ENCODE peak calls at places on chromosomes 6 and 20, in eight cellular contexts. G is tibial nerve, D is transverse colon, C is IMR-90, S is uterus, W is Peyer's patch, P is breast epithelium, H is A549. M is an unnamed sample.
A peak's percentile ranks its signal among the peaks of the same experiment; 100 is the strongest.

GRCh38 chr6:1612902-1613301 is 3.2 kb downstream of the FOXC1 start:
- DNase-seq in G (no peak), D (no peak), C (peak; percentile 93), S (no peak), W (no peak), P (no peak), H (no peak), M (no peak)

GRCh38 chr6:149896491-149896890 is 1.4 kb downstream of the RAET1E start:
- DNase-seq in G (no peak), D (no peak), C (peak; percentile 52), S (no peak), W (no peak), P (no peak), H (no peak), M (no peak)

GRCh38 chr6:125810435-125810834 is 19.7 kb downstream of the NCOA7 start:
- DNase-seq in G (no peak), D (no peak), C (no peak), S (no peak), W (no peak), P (no peak), H (no peak), M (no peak)

GRCh38 chr20:11378252-11378651 is 539.4 kb upstream of the BTBD3 start:
- DNase-seq in G (no peak), D (no peak), C (no peak), S (no peak), W (no peak), P (no peak), H (no peak), M (no peak)

GRCh38 chr20:37728635-37728983 is 34.8 kb downstream of the CTNNBL1 start:
- DNase-seq in G (no peak), D (no peak), C (no peak), S (no peak), W (no peak), P (no peak), H (no peak), M (no peak)

GRCh38 chr6:134173936-134174789 is 121.7 kb upstream of the SLC2A12 start:
- DNase-seq in G (peak; percentile 96), D (peak; percentile 90), C (peak; percentile 83), S (peak; percentile 86), W (peak; percentile 87), P (peak; percentile 78), H (peak; percentile 82), M (peak; percentile 88)

GRCh38 chr6:129865013-129865412 is 3.9 kb upstream of the TMEM244 start:
- DNase-seq in G (no peak), D (no peak), C (no peak), S (no peak), W (no peak), P (no peak), H (peak; percentile 16), M (no peak)

GRCh38 chr20:58039569-58040092 is 188.8 kb downstream of the ANKRD60 start:
- DNase-seq in G (no peak), D (no peak), C (no peak), S (no peak), W (no peak), P (no peak), H (no peak), M (peak; percentile 79)

DNA sequence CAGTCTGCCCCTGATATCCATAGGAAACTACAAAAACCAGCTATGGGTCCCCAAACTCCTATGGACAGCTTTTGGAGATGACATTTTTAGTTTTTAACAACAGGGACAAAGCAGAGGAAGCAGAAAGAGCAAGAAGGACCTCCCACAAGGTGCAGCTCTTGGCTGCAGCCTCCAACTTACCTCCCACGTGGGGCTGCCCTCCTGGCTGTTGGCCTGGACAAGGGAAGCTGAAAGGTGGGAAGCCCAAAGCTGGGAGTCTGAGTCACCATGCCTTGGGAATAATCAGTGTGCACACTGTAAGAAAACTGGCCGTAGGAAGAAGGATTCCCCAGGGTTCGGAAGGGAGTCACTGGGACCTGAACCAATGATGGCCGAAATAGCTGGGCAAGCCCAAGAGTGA is 51.8 kb upstream of the PAX1 start:
- DNase-seq in G (no peak), D (no peak), C (no peak), S (no peak), W (no peak), P (no peak), H (no peak), M (no peak)
- H3K4me1 ChIP-seq in G (no peaks in the 10 kb centered on the region), D (no peaks in the 10 kb centered on the region), C (no peaks in the 10 kb centered on the region), S (no peaks in the 10 kb centered on the region), W (no peaks in the 10 kb centered on the region), P (no peaks in the 10 kb centered on the region), H (no peaks in the 10 kb centered on the region), M (no peaks in the 10 kb centered on the region)

GRCh38 chr6:124009372-124009765 is 205.7 kb downstream of the NKAIN2 start:
- DNase-seq in G (no peak), D (no peak), C (no peak), S (no peak), W (no peak), P (no peak), H (no peak), M (no peak)

GRCh38 chr6:124010574-124010973 is 206.9 kb downstream of the NKAIN2 start:
- DNase-seq in G (no peak), D (no peak), C (no peak), S (no peak), W (no peak), P (no peak), H (no peak), M (no peak)

GRCh38 chr6:124008689-124009371 is 205.2 kb downstream of the NKAIN2 start:
- DNase-seq in G (no peak), D (no peak), C (no peak), S (no peak), W (no peak), P (no peak), H (no peak), M (no peak)

GRCh38 chr6:124007915-124008688 is 204.4 kb downstream of the NKAIN2 start:
- DNase-seq in G (no peak), D (no peak), C (no peak), S (no peak), W (no peak), P (no peak), H (no peak), M (no peak)

GRCh38 chr6:124011180-124011579 is 207.5 kb downstream of the NKAIN2 start:
- DNase-seq in G (no peak), D (no peak), C (no peak), S (no peak), W (no peak), P (no peak), H (no peak), M (no peak)
- H3K4me3 ChIP-seq in G (no peak overlapping the region), D (no peak overlapping the region), C (no peak overlapping the region), S (no peak overlapping the region), W (no peak overlapping the region), P (no peak overlapping the region), H (no peak overlapping the region), M (no peak overlapping the region)

GRCh38 chr6:156828280-156828703 is 51.1 kb downstream of the ARID1B start:
- DNase-seq in G (no peak), D (no peak), C (peak; percentile 91), S (peak; percentile 39), W (no peak), P (no peak), H (peak; percentile 62), M (no peak)

GRCh38 chr6:156826290-156826955 is 49.2 kb downstream of the ARID1B start:
- DNase-seq in G (no peak), D (no peak), C (no peak), S (no peak), W (no peak), P (no peak), H (no peak), M (no peak)

GRCh38 chr6:156825475-156825874 is 48.3 kb downstream of the ARID1B start:
- DNase-seq in G (no peak), D (no peak), C (no peak), S (no peak), W (no peak), P (no peak), H (no peak), M (no peak)

GRCh38 chr6:156830126-156830525 is 52.9 kb downstream of the ARID1B start:
- DNase-seq in G (no peak), D (no peak), C (no peak), S (no peak), W (no peak), P (no peak), H (no peak), M (no peak)

GRCh38 chr6:156827382-156827781 is 50.2 kb downstream of the ARID1B start:
- DNase-seq in G (no peak), D (no peak), C (no peak), S (peak; percentile 41), W (no peak), P (no peak), H (no peak), M (no peak)
- TF ChIP-seq POLR2A in G (no peak), D (no peak), C (no peak), S (no peak), W (no peak), P (no peak), H (no peak), M (no peak)

GRCh38 chr6:6612308-6612707 is 23.8 kb downstream of the LY86 start:
- DNase-seq in G (no peak), D (no peak), C (no peak), S (no peak), W (no peak), P (no peak), H (no peak), M (no peak)

GRCh38 chr6:6614965-6615304 is 26.4 kb downstream of the LY86 start:
- DNase-seq in G (no peak), D (no peak), C (no peak), S (no peak), W (no peak), P (no peak), H (no peak), M (no peak)

GRCh38 chr6:6611486-6611885 is 23.0 kb downstream of the LY86 start:
- DNase-seq in G (no peak), D (no peak), C (no peak), S (no peak), W (no peak), P (no peak), H (no peak), M (no peak)

GRCh38 chr6:6616670-6617069 is 28.1 kb downstream of the LY86 start:
- DNase-seq in G (no peak), D (no peak), C (no peak), S (no peak), W (no peak), P (no peak), H (no peak), M (no peak)

GRCh38 chr6:6614096-6614964 is 25.8 kb downstream of the LY86 start:
- DNase-seq in G (no peak), D (no peak), C (no peak), S (peak; percentile 55), W (no peak), P (no peak), H (no peak), M (no peak)
- H3K4me1 ChIP-seq in G (no peaks in the 10 kb centered on the region), D (no peaks in the 10 kb centered on the region), C (no peaks in the 10 kb centered on the region), S (no peaks in the 10 kb centered on the region), W (no peaks in the 10 kb centered on the region), P (no peaks in the 10 kb centered on the region), H (no peaks in the 10 kb centered on the region), M (peaks cover 5% of the 10 kb centered on the region)